ENCODE peak calls at places on chromosomes 7 and 10, in ten cellular contexts. One of them, this sample, is unnamed.

GRCh38 chr7:28483112-28483511 is 70.8 kb downstream of the CREB5 start:
- DNase-seq in CD8-positive, alpha-beta T cell: no peak
- DNase-seq in lower leg skin: no peak
- DNase-seq in stimulated activated CD8-positive, alpha-beta memory T cell treated with anti-CD3 and anti-CD28 coated beads, Interleukin-2, amount 100 ng/mL, for 48 hours: no peak
- DNase-seq in fibroblast of gingiva: no peak
- DNase-seq in SK-MEL-5: no peak
- DNase-seq in C1 segment of cervical spinal cord: no peak
- DNase-seq in stimulated activated naive CD4-positive, alpha-beta T cell: no peak
- DNase-seq in stimulated activated CD4-positive, alpha-beta T cell treated with anti-CD3 and anti-CD28 coated beads, Interleukin-2, amount 100 ng/mL, for 24 hours: no peak
- DNase-seq in NCI-H1105 treated with DMSO at 0.1 percent for 48 hours: no peak
- DNase-seq in this sample: no peak

GRCh38 chr7:28755255-28755654 is 202.9 kb downstream of the TRIL start:
- DNase-seq in stimulated activated CD8-positive, alpha-beta memory T cell treated with anti-CD3 and anti-CD28 coated beads, Interleukin-2, amount 100 ng/mL, for 48 hours: no peak
- DNase-seq in C1 segment of cervical spinal cord: no peak
- DNase-seq in stimulated activated CD4-positive, alpha-beta T cell treated with anti-CD3 and anti-CD28 coated beads, Interleukin-2, amount 100 ng/mL, for 24 hours: no peak
- DNase-seq in lower leg skin: no peak
- DNase-seq in CD8-positive, alpha-beta T cell: no peak
- DNase-seq in NCI-H1105 treated with DMSO at 0.1 percent for 48 hours: no peak
- DNase-seq in stimulated activated naive CD4-positive, alpha-beta T cell: no peak
- DNase-seq in fibroblast of gingiva: peak
- DNase-seq in SK-MEL-5: no peak
- DNase-seq in this sample: no peak

GRCh38 chr10:76583711-76584161 is 1053.9 kb downstream of the KCNMA1 start:
- DNase-seq in SK-MEL-5: no peak
- DNase-seq in lower leg skin: no peak
- DNase-seq in NCI-H1105 treated with DMSO at 0.1 percent for 48 hours: no peak
- DNase-seq in stimulated activated CD4-positive, alpha-beta T cell treated with anti-CD3 and anti-CD28 coated beads, Interleukin-2, amount 100 ng/mL, for 24 hours: no peak
- DNase-seq in CD8-positive, alpha-beta T cell: no peak
- DNase-seq in stimulated activated CD8-positive, alpha-beta memory T cell treated with anti-CD3 and anti-CD28 coated beads, Interleukin-2, amount 100 ng/mL, for 48 hours: no peak
- DNase-seq in stimulated activated naive CD4-positive, alpha-beta T cell: no peak
- DNase-seq in fibroblast of gingiva: peak
- DNase-seq in C1 segment of cervical spinal cord: no peak
- DNase-seq in this sample: no peak

GRCh38 chr10:24456319-24456718 is 247.4 kb downstream of the KIAA1217 start:
- DNase-seq in SK-MEL-5: no peak
- DNase-seq in stimulated activated CD4-positive, alpha-beta T cell treated with anti-CD3 and anti-CD28 coated beads, Interleukin-2, amount 100 ng/mL, for 24 hours: no peak
- DNase-seq in NCI-H1105 treated with DMSO at 0.1 percent for 48 hours: no peak
- DNase-seq in C1 segment of cervical spinal cord: no peak
- DNase-seq in stimulated activated CD8-positive, alpha-beta memory T cell treated with anti-CD3 and anti-CD28 coated beads, Interleukin-2, amount 100 ng/mL, for 48 hours: no peak
- DNase-seq in stimulated activated naive CD4-positive, alpha-beta T cell: no peak
- DNase-seq in fibroblast of gingiva: peak
- DNase-seq in CD8-positive, alpha-beta T cell: no peak
- DNase-seq in lower leg skin: no peak
- DNase-seq in this sample: no peak

GRCh38 chr10:77571490-77571889 is 66.1 kb downstream of the KCNMA1 start:
- DNase-seq in NCI-H1105 treated with DMSO at 0.1 percent for 48 hours: peak
- DNase-seq in CD8-positive, alpha-beta T cell: no peak
- DNase-seq in stimulated activated CD4-positive, alpha-beta T cell treated with anti-CD3 and anti-CD28 coated beads, Interleukin-2, amount 100 ng/mL, for 24 hours: no peak
- DNase-seq in stimulated activated CD8-positive, alpha-beta memory T cell treated with anti-CD3 and anti-CD28 coated beads, Interleukin-2, amount 100 ng/mL, for 48 hours: no peak
- DNase-seq in stimulated activated naive CD4-positive, alpha-beta T cell: no peak
- DNase-seq in lower leg skin: no peak
- DNase-seq in C1 segment of cervical spinal cord: no peak
- DNase-seq in SK-MEL-5: no peak
- DNase-seq in fibroblast of gingiva: no peak
- DNase-seq in this sample: no peak

GRCh38 chr7:135193615-135194081 is 17.7 kb downstream of the WDR91 start:
- DNase-seq in SK-MEL-5: no peak
- DNase-seq in lower leg skin: no peak
- DNase-seq in C1 segment of cervical spinal cord: no peak
- DNase-seq in fibroblast of gingiva: peak
- DNase-seq in NCI-H1105 treated with DMSO at 0.1 percent for 48 hours: no peak
- DNase-seq in stimulated activated CD8-positive, alpha-beta memory T cell treated with anti-CD3 and anti-CD28 coated beads, Interleukin-2, amount 100 ng/mL, for 48 hours: no peak
- DNase-seq in CD8-positive, alpha-beta T cell: no peak
- DNase-seq in stimulated activated CD4-positive, alpha-beta T cell treated with anti-CD3 and anti-CD28 coated beads, Interleukin-2, amount 100 ng/mL, for 24 hours: no peak
- DNase-seq in stimulated activated naive CD4-positive, alpha-beta T cell: no peak
- DNase-seq in this sample: no peak

GRCh38 chr10:2772791-2773644 is 294.3 kb upstream of the PFKP start:
- DNase-seq in NCI-H1105 treated with DMSO at 0.1 percent for 48 hours: peak
- DNase-seq in C1 segment of cervical spinal cord: no peak
- DNase-seq in stimulated activated naive CD4-positive, alpha-beta T cell: no peak
- DNase-seq in stimulated activated CD4-positive, alpha-beta T cell treated with anti-CD3 and anti-CD28 coated beads, Interleukin-2, amount 100 ng/mL, for 24 hours: no peak
- DNase-seq in stimulated activated CD8-positive, alpha-beta memory T cell treated with anti-CD3 and anti-CD28 coated beads, Interleukin-2, amount 100 ng/mL, for 48 hours: no peak
- DNase-seq in lower leg skin: no peak
- DNase-seq in CD8-positive, alpha-beta T cell: no peak
- DNase-seq in SK-MEL-5: no peak
- DNase-seq in fibroblast of gingiva: no peak
- DNase-seq in this sample: no peak

GRCh38 chr10:3194871-3195270 is 22.3 kb upstream of the PITRM1 start:
- DNase-seq in SK-MEL-5: no peak
- DNase-seq in lower leg skin: no peak
- DNase-seq in NCI-H1105 treated with DMSO at 0.1 percent for 48 hours: no peak
- DNase-seq in stimulated activated naive CD4-positive, alpha-beta T cell: no peak
- DNase-seq in stimulated activated CD4-positive, alpha-beta T cell treated with anti-CD3 and anti-CD28 coated beads, Interleukin-2, amount 100 ng/mL, for 24 hours: no peak
- DNase-seq in stimulated activated CD8-positive, alpha-beta memory T cell treated with anti-CD3 and anti-CD28 coated beads, Interleukin-2, amount 100 ng/mL, for 48 hours: no peak
- DNase-seq in fibroblast of gingiva: no peak
- DNase-seq in CD8-positive, alpha-beta T cell: no peak
- DNase-seq in C1 segment of cervical spinal cord: no peak
- DNase-seq in this sample: no peak

GRCh38 chr10:123204127-123204461 is 49.9 kb downstream of the BUB3 start:
- DNase-seq in fibroblast of gingiva: no peak
- DNase-seq in stimulated activated CD8-positive, alpha-beta memory T cell treated with anti-CD3 and anti-CD28 coated beads, Interleukin-2, amount 100 ng/mL, for 48 hours: no peak
- DNase-seq in C1 segment of cervical spinal cord: no peak
- DNase-seq in stimulated activated CD4-positive, alpha-beta T cell treated with anti-CD3 and anti-CD28 coated beads, Interleukin-2, amount 100 ng/mL, for 24 hours: no peak
- DNase-seq in NCI-H1105 treated with DMSO at 0.1 percent for 48 hours: no peak
- DNase-seq in SK-MEL-5: no peak
- DNase-seq in CD8-positive, alpha-beta T cell: no peak
- DNase-seq in stimulated activated naive CD4-positive, alpha-beta T cell: no peak
- DNase-seq in lower leg skin: no peak
- DNase-seq in this sample: no peak

GRCh38 chr10:125014984-125015944 is 73.3 kb downstream of the ZRANB1 start:
- DNase-seq in stimulated activated CD4-positive, alpha-beta T cell treated with anti-CD3 and anti-CD28 coated beads, Interleukin-2, amount 100 ng/mL, for 24 hours: no peak
- DNase-seq in C1 segment of cervical spinal cord: no peak
- DNase-seq in NCI-H1105 treated with DMSO at 0.1 percent for 48 hours: no peak
- DNase-seq in SK-MEL-5: no peak
- DNase-seq in fibroblast of gingiva: peak
- DNase-seq in stimulated activated naive CD4-positive, alpha-beta T cell: no peak
- DNase-seq in CD8-positive, alpha-beta T cell: no peak
- DNase-seq in stimulated activated CD8-positive, alpha-beta memory T cell treated with anti-CD3 and anti-CD28 coated beads, Interleukin-2, amount 100 ng/mL, for 48 hours: no peak
- DNase-seq in lower leg skin: no peak
- DNase-seq in this sample: no peak

GRCh38 chr10:49571419-49571818 is 32.5 kb upstream of the ERCC6 start:
- DNase-seq in stimulated activated CD8-positive, alpha-beta memory T cell treated with anti-CD3 and anti-CD28 coated beads, Interleukin-2, amount 100 ng/mL, for 48 hours: no peak
- DNase-seq in NCI-H1105 treated with DMSO at 0.1 percent for 48 hours: no peak
- DNase-seq in CD8-positive, alpha-beta T cell: no peak
- DNase-seq in stimulated activated naive CD4-positive, alpha-beta T cell: no peak
- DNase-seq in lower leg skin: no peak
- DNase-seq in C1 segment of cervical spinal cord: no peak
- DNase-seq in fibroblast of gingiva: no peak
- DNase-seq in SK-MEL-5: no peak
- DNase-seq in stimulated activated CD4-positive, alpha-beta T cell treated with anti-CD3 and anti-CD28 coated beads, Interleukin-2, amount 100 ng/mL, for 24 hours: no peak
- DNase-seq in this sample: no peak

GRCh38 chr7:8724080-8724718 is 290.8 kb downstream of the NXPH1 start:
- DNase-seq in C1 segment of cervical spinal cord: peak
- DNase-seq in stimulated activated naive CD4-positive, alpha-beta T cell: no peak
- DNase-seq in stimulated activated CD8-positive, alpha-beta memory T cell treated with anti-CD3 and anti-CD28 coated beads, Interleukin-2, amount 100 ng/mL, for 48 hours: peak
- DNase-seq in lower leg skin: no peak
- DNase-seq in SK-MEL-5: peak
- DNase-seq in stimulated activated CD4-positive, alpha-beta T cell treated with anti-CD3 and anti-CD28 coated beads, Interleukin-2, amount 100 ng/mL, for 24 hours: no peak
- DNase-seq in CD8-positive, alpha-beta T cell: no peak
- DNase-seq in NCI-H1105 treated with DMSO at 0.1 percent for 48 hours: peak
- DNase-seq in fibroblast of gingiva: no peak
- DNase-seq in this sample: no peak

GRCh38 chr10:26217396-26218105 is 977 bp downstream of the GAD2 start:
- DNase-seq in SK-MEL-5: no peak
- DNase-seq in CD8-positive, alpha-beta T cell: no peak
- DNase-seq in C1 segment of cervical spinal cord: no peak
- DNase-seq in stimulated activated naive CD4-positive, alpha-beta T cell: no peak
- DNase-seq in lower leg skin: no peak
- DNase-seq in NCI-H1105 treated with DMSO at 0.1 percent for 48 hours: peak
- DNase-seq in fibroblast of gingiva: no peak
- DNase-seq in stimulated activated CD8-positive, alpha-beta memory T cell treated with anti-CD3 and anti-CD28 coated beads, Interleukin-2, amount 100 ng/mL, for 48 hours: no peak
- DNase-seq in stimulated activated CD4-positive, alpha-beta T cell treated with anti-CD3 and anti-CD28 coated beads, Interleukin-2, amount 100 ng/mL, for 24 hours: no peak
- DNase-seq in this sample: no peak

GRCh38 chr10:11684717-11685645 is 57.2 kb upstream of the ECHDC3 start:
- DNase-seq in SK-MEL-5: peak
- DNase-seq in fibroblast of gingiva: peak
- DNase-seq in stimulated activated naive CD4-positive, alpha-beta T cell: peak
- DNase-seq in lower leg skin: peak
- DNase-seq in stimulated activated CD8-positive, alpha-beta memory T cell treated with anti-CD3 and anti-CD28 coated beads, Interleukin-2, amount 100 ng/mL, for 48 hours: peak
- DNase-seq in CD8-positive, alpha-beta T cell: peak
- DNase-seq in NCI-H1105 treated with DMSO at 0.1 percent for 48 hours: no peak
- DNase-seq in stimulated activated CD4-positive, alpha-beta T cell treated with anti-CD3 and anti-CD28 coated beads, Interleukin-2, amount 100 ng/mL, for 24 hours: peak
- DNase-seq in C1 segment of cervical spinal cord: peak
- DNase-seq in this sample: no peak

GRCh38 chr7:101134399-101134980 is 7.6 kb downstream of the SERPINE1 start:
- DNase-seq in NCI-H1105 treated with DMSO at 0.1 percent for 48 hours: no peak
- DNase-seq in fibroblast of gingiva: peak
- DNase-seq in stimulated activated naive CD4-positive, alpha-beta T cell: no peak
- DNase-seq in lower leg skin: no peak
- DNase-seq in stimulated activated CD8-positive, alpha-beta memory T cell treated with anti-CD3 and anti-CD28 coated beads, Interleukin-2, amount 100 ng/mL, for 48 hours: no peak
- DNase-seq in SK-MEL-5: no peak
- DNase-seq in C1 segment of cervical spinal cord: no peak
- DNase-seq in CD8-positive, alpha-beta T cell: no peak
- DNase-seq in stimulated activated CD4-positive, alpha-beta T cell treated with anti-CD3 and anti-CD28 coated beads, Interleukin-2, amount 100 ng/mL, for 24 hours: no peak
- DNase-seq in this sample: no peak

GRCh38 chr10:119251315-119251708 is 43.9 kb downstream of the GRK5 start:
- DNase-seq in stimulated activated CD4-positive, alpha-beta T cell treated with anti-CD3 and anti-CD28 coated beads, Interleukin-2, amount 100 ng/mL, for 24 hours: no peak
- DNase-seq in stimulated activated CD8-positive, alpha-beta memory T cell treated with anti-CD3 and anti-CD28 coated beads, Interleukin-2, amount 100 ng/mL, for 48 hours: no peak
- DNase-seq in SK-MEL-5: no peak
- DNase-seq in C1 segment of cervical spinal cord: no peak
- DNase-seq in stimulated activated naive CD4-positive, alpha-beta T cell: no peak
- DNase-seq in lower leg skin: no peak
- DNase-seq in fibroblast of gingiva: no peak
- DNase-seq in NCI-H1105 treated with DMSO at 0.1 percent for 48 hours: no peak
- DNase-seq in CD8-positive, alpha-beta T cell: no peak
- DNase-seq in this sample: no peak

GRCh38 chr7:98755138-98755898 is 114.5 kb downstream of the TMEM130 start:
- DNase-seq in stimulated activated naive CD4-positive, alpha-beta T cell: no peak
- DNase-seq in stimulated activated CD4-positive, alpha-beta T cell treated with anti-CD3 and anti-CD28 coated beads, Interleukin-2, amount 100 ng/mL, for 24 hours: no peak
- DNase-seq in CD8-positive, alpha-beta T cell: no peak
- DNase-seq in lower leg skin: no peak
- DNase-seq in SK-MEL-5: no peak
- DNase-seq in NCI-H1105 treated with DMSO at 0.1 percent for 48 hours: no peak
- DNase-seq in C1 segment of cervical spinal cord: no peak
- DNase-seq in fibroblast of gingiva: no peak
- DNase-seq in stimulated activated CD8-positive, alpha-beta memory T cell treated with anti-CD3 and anti-CD28 coated beads, Interleukin-2, amount 100 ng/mL, for 48 hours: no peak
- DNase-seq in this sample: no peak

GRCh38 chr7:142338633-142339501 is 81.0 kb upstream of the PRSS58 start:
- DNase-seq in SK-MEL-5: peak
- DNase-seq in lower leg skin: no peak
- DNase-seq in NCI-H1105 treated with DMSO at 0.1 percent for 48 hours: peak
- DNase-seq in stimulated activated CD8-positive, alpha-beta memory T cell treated with anti-CD3 and anti-CD28 coated beads, Interleukin-2, amount 100 ng/mL, for 48 hours: no peak
- DNase-seq in fibroblast of gingiva: no peak
- DNase-seq in C1 segment of cervical spinal cord: peak
- DNase-seq in stimulated activated CD4-positive, alpha-beta T cell treated with anti-CD3 and anti-CD28 coated beads, Interleukin-2, amount 100 ng/mL, for 24 hours: no peak
- DNase-seq in stimulated activated naive CD4-positive, alpha-beta T cell: no peak
- DNase-seq in CD8-positive, alpha-beta T cell: no peak
- DNase-seq in this sample: peak

GRCh38 chr7:25059576-25059975 is 65.5 kb downstream of the CYCS start:
- DNase-seq in C1 segment of cervical spinal cord: no peak
- DNase-seq in fibroblast of gingiva: no peak
- DNase-seq in lower leg skin: no peak
- DNase-seq in SK-MEL-5: no peak
- DNase-seq in CD8-positive, alpha-beta T cell: no peak
- DNase-seq in stimulated activated naive CD4-positive, alpha-beta T cell: no peak
- DNase-seq in stimulated activated CD4-positive, alpha-beta T cell treated with anti-CD3 and anti-CD28 coated beads, Interleukin-2, amount 100 ng/mL, for 24 hours: no peak
- DNase-seq in stimulated activated CD8-positive, alpha-beta memory T cell treated with anti-CD3 and anti-CD28 coated beads, Interleukin-2, amount 100 ng/mL, for 48 hours: no peak
- DNase-seq in NCI-H1105 treated with DMSO at 0.1 percent for 48 hours: no peak
- DNase-seq in this sample: no peak

GRCh38 chr10:18650618-18651017 is 769 bp downstream of the NSUN6 start:
- DNase-seq in C1 segment of cervical spinal cord: no peak
- DNase-seq in CD8-positive, alpha-beta T cell: no peak
- DNase-seq in stimulated activated CD4-positive, alpha-beta T cell treated with anti-CD3 and anti-CD28 coated beads, Interleukin-2, amount 100 ng/mL, for 24 hours: no peak
- DNase-seq in stimulated activated naive CD4-positive, alpha-beta T cell: no peak
- DNase-seq in stimulated activated CD8-positive, alpha-beta memory T cell treated with anti-CD3 and anti-CD28 coated beads, Interleukin-2, amount 100 ng/mL, for 48 hours: no peak
- DNase-seq in NCI-H1105 treated with DMSO at 0.1 percent for 48 hours: no peak
- DNase-seq in fibroblast of gingiva: no peak
- DNase-seq in SK-MEL-5: no peak
- DNase-seq in lower leg skin: no peak
- DNase-seq in this sample: no peak

GRCh38 chr10:103921750-103922195 is 3.8 kb upstream of the STN1 start:
- DNase-seq in NCI-H1105 treated with DMSO at 0.1 percent for 48 hours: no peak
- DNase-seq in stimulated activated CD8-positive, alpha-beta memory T cell treated with anti-CD3 and anti-CD28 coated beads, Interleukin-2, amount 100 ng/mL, for 48 hours: no peak
- DNase-seq in SK-MEL-5: peak
- DNase-seq in C1 segment of cervical spinal cord: peak
- DNase-seq in stimulated activated CD4-positive, alpha-beta T cell treated with anti-CD3 and anti-CD28 coated beads, Interleukin-2, amount 100 ng/mL, for 24 hours: no peak
- DNase-seq in CD8-positive, alpha-beta T cell: no peak
- DNase-seq in stimulated activated naive CD4-positive, alpha-beta T cell: peak
- DNase-seq in lower leg skin: no peak
- DNase-seq in fibroblast of gingiva: no peak
- DNase-seq in this sample: no peak

GRCh38 chr10:75606203-75606779 is 174.9 kb downstream of the LRMDA start:
- DNase-seq in lower leg skin: no peak
- DNase-seq in C1 segment of cervical spinal cord: no peak
- DNase-seq in stimulated activated CD8-positive, alpha-beta memory T cell treated with anti-CD3 and anti-CD28 coated beads, Interleukin-2, amount 100 ng/mL, for 48 hours: no peak
- DNase-seq in stimulated activated CD4-positive, alpha-beta T cell treated with anti-CD3 and anti-CD28 coated beads, Interleukin-2, amount 100 ng/mL, for 24 hours: no peak
- DNase-seq in SK-MEL-5: no peak
- DNase-seq in fibroblast of gingiva: no peak
- DNase-seq in CD8-positive, alpha-beta T cell: no peak
- DNase-seq in stimulated activated naive CD4-positive, alpha-beta T cell: no peak
- DNase-seq in NCI-H1105 treated with DMSO at 0.1 percent for 48 hours: no peak
- DNase-seq in this sample: no peak